ENCODE peak calls at places on chromosomes 7 and 10, in ten cellular contexts. One of them, this sample, is unnamed.

GRCh38 chr10:53402594-53402993 is 630.0 kb upstream of the MBL2 start:
- DNase-seq in T47D: no peak
- DNase-seq in NCI-H460: no peak
- DNase-seq in HFFc6: no peak
- DNase-seq in naive thymus-derived CD8-positive, alpha-beta T cell: no peak
- DNase-seq in mammary epithelial cell: no peak
- DNase-seq in activated CD4-positive, alpha-beta T cell treated with anti-CD3 and anti-CD28 coated beads for 24 hours: no peak
- DNase-seq in dorsolateral prefrontal cortex: no peak
- DNase-seq in sigmoid colon: no peak
- DNase-seq in CD8-positive, alpha-beta T cell: no peak
- DNase-seq in this sample: no peak

GRCh38 chr7:44153948-44154335 is 12.8 kb upstream of the MYL7 start:
- DNase-seq in T47D: no peak
- DNase-seq in NCI-H460: no peak
- DNase-seq in HFFc6: no peak
- DNase-seq in naive thymus-derived CD8-positive, alpha-beta T cell: no peak
- DNase-seq in mammary epithelial cell: no peak
- DNase-seq in activated CD4-positive, alpha-beta T cell treated with anti-CD3 and anti-CD28 coated beads for 24 hours: no peak
- DNase-seq in dorsolateral prefrontal cortex: no peak
- DNase-seq in sigmoid colon: peak
- DNase-seq in CD8-positive, alpha-beta T cell: no peak
- DNase-seq in this sample: no peak

GRCh38 chr7:140661124-140661523 is 11.6 kb upstream of the ADCK2 start:
- DNase-seq in T47D: no peak
- DNase-seq in NCI-H460: no peak
- DNase-seq in HFFc6: no peak
- DNase-seq in naive thymus-derived CD8-positive, alpha-beta T cell: no peak
- DNase-seq in mammary epithelial cell: no peak
- DNase-seq in activated CD4-positive, alpha-beta T cell treated with anti-CD3 and anti-CD28 coated beads for 24 hours: no peak
- DNase-seq in dorsolateral prefrontal cortex: no peak
- DNase-seq in sigmoid colon: no peak
- DNase-seq in CD8-positive, alpha-beta T cell: no peak
- DNase-seq in this sample: peak

GRCh38 chr7:46424934-46425333 is 503.9 kb upstream of the IGFBP3 start:
- DNase-seq in T47D: no peak
- DNase-seq in NCI-H460: no peak
- DNase-seq in HFFc6: no peak
- DNase-seq in naive thymus-derived CD8-positive, alpha-beta T cell: no peak
- DNase-seq in mammary epithelial cell: no peak
- DNase-seq in activated CD4-positive, alpha-beta T cell treated with anti-CD3 and anti-CD28 coated beads for 24 hours: no peak
- DNase-seq in dorsolateral prefrontal cortex: no peak
- DNase-seq in sigmoid colon: no peak
- DNase-seq in CD8-positive, alpha-beta T cell: no peak
- DNase-seq in this sample: no peak

GRCh38 chr7:69256634-69257081 is 341.6 kb upstream of the AUTS2 start:
- DNase-seq in T47D: no peak
- DNase-seq in NCI-H460: peak
- DNase-seq in HFFc6: no peak
- DNase-seq in naive thymus-derived CD8-positive, alpha-beta T cell: no peak
- DNase-seq in mammary epithelial cell: no peak
- DNase-seq in activated CD4-positive, alpha-beta T cell treated with anti-CD3 and anti-CD28 coated beads for 24 hours: no peak
- DNase-seq in dorsolateral prefrontal cortex: peak
- DNase-seq in sigmoid colon: peak
- DNase-seq in CD8-positive, alpha-beta T cell: no peak
- DNase-seq in this sample: peak

GRCh38 chr7:131244259-131244852 is 83.3 kb upstream of the MKLN1 start:
- DNase-seq in T47D: no peak
- DNase-seq in NCI-H460: no peak
- DNase-seq in HFFc6: peak
- DNase-seq in naive thymus-derived CD8-positive, alpha-beta T cell: no peak
- DNase-seq in mammary epithelial cell: peak
- DNase-seq in activated CD4-positive, alpha-beta T cell treated with anti-CD3 and anti-CD28 coated beads for 24 hours: no peak
- DNase-seq in dorsolateral prefrontal cortex: peak
- DNase-seq in sigmoid colon: peak
- DNase-seq in CD8-positive, alpha-beta T cell: no peak
- DNase-seq in this sample: peak

GRCh38 chr7:137084607-137085380 is 216.3 kb downstream of the CHRM2 start:
- DNase-seq in T47D: no peak
- DNase-seq in NCI-H460: no peak
- DNase-seq in HFFc6: no peak
- DNase-seq in naive thymus-derived CD8-positive, alpha-beta T cell: no peak
- DNase-seq in mammary epithelial cell: no peak
- DNase-seq in activated CD4-positive, alpha-beta T cell treated with anti-CD3 and anti-CD28 coated beads for 24 hours: no peak
- DNase-seq in dorsolateral prefrontal cortex: peak
- DNase-seq in sigmoid colon: no peak
- DNase-seq in CD8-positive, alpha-beta T cell: no peak
- DNase-seq in this sample: no peak

GRCh38 chr10:123944661-123945060 is 53.1 kb upstream of the CPXM2 start:
- DNase-seq in T47D: no peak
- DNase-seq in NCI-H460: no peak
- DNase-seq in HFFc6: no peak
- DNase-seq in naive thymus-derived CD8-positive, alpha-beta T cell: no peak
- DNase-seq in mammary epithelial cell: no peak
- DNase-seq in activated CD4-positive, alpha-beta T cell treated with anti-CD3 and anti-CD28 coated beads for 24 hours: no peak
- DNase-seq in dorsolateral prefrontal cortex: no peak
- DNase-seq in sigmoid colon: no peak
- DNase-seq in CD8-positive, alpha-beta T cell: no peak
- DNase-seq in this sample: no peak

GRCh38 chr10:119401671-119402395 is 140.7 kb downstream of the RGS10 start:
- DNase-seq in T47D: no peak
- DNase-seq in NCI-H460: peak
- DNase-seq in HFFc6: peak
- DNase-seq in naive thymus-derived CD8-positive, alpha-beta T cell: no peak
- DNase-seq in mammary epithelial cell: peak
- DNase-seq in activated CD4-positive, alpha-beta T cell treated with anti-CD3 and anti-CD28 coated beads for 24 hours: no peak
- DNase-seq in dorsolateral prefrontal cortex: no peak
- DNase-seq in sigmoid colon: peak
- DNase-seq in CD8-positive, alpha-beta T cell: no peak
- DNase-seq in this sample: peak

GRCh38 chr10:24519950-24520349 is 203.7 kb downstream of the ARHGAP21 start:
- DNase-seq in T47D: no peak
- DNase-seq in NCI-H460: no peak
- DNase-seq in HFFc6: no peak
- DNase-seq in naive thymus-derived CD8-positive, alpha-beta T cell: peak
- DNase-seq in mammary epithelial cell: no peak
- DNase-seq in activated CD4-positive, alpha-beta T cell treated with anti-CD3 and anti-CD28 coated beads for 24 hours: no peak
- DNase-seq in dorsolateral prefrontal cortex: no peak
- DNase-seq in sigmoid colon: no peak
- DNase-seq in CD8-positive, alpha-beta T cell: peak
- DNase-seq in this sample: no peak

GRCh38 chr10:93580824-93581223 is 14.4 kb downstream of the FFAR4 start:
- DNase-seq in T47D: no peak
- DNase-seq in NCI-H460: no peak
- DNase-seq in HFFc6: peak
- DNase-seq in naive thymus-derived CD8-positive, alpha-beta T cell: no peak
- DNase-seq in mammary epithelial cell: no peak
- DNase-seq in activated CD4-positive, alpha-beta T cell treated with anti-CD3 and anti-CD28 coated beads for 24 hours: no peak
- DNase-seq in dorsolateral prefrontal cortex: peak
- DNase-seq in sigmoid colon: no peak
- DNase-seq in CD8-positive, alpha-beta T cell: no peak
- DNase-seq in this sample: no peak